ENCODE peak calls at places on chromosome 7, in eight cellular contexts. C is pancreas, O is AG09309, M is prostate gland, P is foreskin fibroblast, H is astrocyte, Y is heart left ventricle, D is breast epithelium. W is an unnamed sample.

GRCh38 chr7:40151504-40151903 is 16.7 kb downstream of the SUGCT start:
- DNase-seq in C (no peak), O (no peak), M (no peak), P (no peak), H (no peak), Y (no peak), D (no peak), W (no peak)

GRCh38 chr7:47413526-47414341 is 168.2 kb downstream of the TNS3 start:
- DNase-seq in C (no peak), O (no peak), M (no peak), P (no peak), H (no peak), Y (no peak), D (no peak), W (no peak)

GRCh38 chr7:7772385-7772784 is 54.0 kb upstream of the RPA3 start:
- DNase-seq in C (no peak), O (no peak), M (peak; percentile 26), P (peak; percentile 36), H (peak; percentile 46), Y (no peak), D (no peak), W (no peak)

GRCh38 chr7:34087892-34088891 is 182.9 kb downstream of the BMPER start:
- DNase-seq in C (no peak), O (no peak), M (no peak), P (peak; percentile 67), H (no peak), Y (no peak), D (no peak), W (peak; percentile 56)

GRCh38 chr7:69782917-69783684 is 184.8 kb downstream of the AUTS2 start:
- DNase-seq in C (no peak), O (no peak), M (peak; percentile 33), P (peak; percentile 3), H (peak; percentile 65), Y (peak; percentile 43), D (peak; percentile 27), W (peak; percentile 63)

GRCh38 chr7:45159296-45159695 is 1.7 kb downstream of the RAMP3 start:
- DNase-seq in C (no peak), O (no peak), M (no peak), P (no peak), H (no peak), Y (peak; percentile 11), D (no peak), W (no peak)

GRCh38 chr7:17371656-17372524 is 73.4 kb downstream of the AHR start:
- DNase-seq in C (no peak), O (peak; percentile 91), M (no peak), P (peak; percentile 94), H (peak; percentile 98), Y (no peak), D (no peak), W (peak; percentile 97)

GRCh38 chr7:20778063-20778721 is 8.5 kb downstream of the SP8 start:
- DNase-seq in C (peak; percentile 57), O (no peak), M (peak; percentile 63), P (peak; percentile 65), H (no peak), Y (no peak), D (no peak), W (peak; percentile 35)

GRCh38 chr7:77529279-77529678 is 7.8 kb upstream of the PTPN12 start:
- DNase-seq in C (no peak), O (no peak), M (no peak), P (no peak), H (no peak), Y (no peak), D (no peak), W (no peak)

GRCh38 chr7:55964802-55965470 is 551 bp downstream of the NIPSNAP2 start:
- DNase-seq in C (peak; percentile 90), O (no peak), M (peak; percentile 39), P (peak; percentile 84), H (no peak), Y (peak; percentile 91), D (peak; percentile 44), W (peak; percentile 55)

GRCh38 chr7:55964261-55964801 is at the start of gene NIPSNAP2:
- DNase-seq in C (no peak), O (no peak), M (peak; percentile 29), P (peak; percentile 77), H (no peak), Y (peak; percentile 64), D (no peak), W (peak; percentile 53)

GRCh38 chr7:55966851-55967250 is 2.5 kb downstream of the NIPSNAP2 start:
- DNase-seq in C (no peak), O (no peak), M (peak; percentile 35), P (no peak), H (no peak), Y (no peak), D (no peak), W (no peak)

GRCh38 chr7:55963584-55964168 is 709 bp upstream of the NIPSNAP2 start:
- DNase-seq in C (no peak), O (no peak), M (no peak), P (no peak), H (no peak), Y (no peak), D (no peak), W (no peak)

DNA sequence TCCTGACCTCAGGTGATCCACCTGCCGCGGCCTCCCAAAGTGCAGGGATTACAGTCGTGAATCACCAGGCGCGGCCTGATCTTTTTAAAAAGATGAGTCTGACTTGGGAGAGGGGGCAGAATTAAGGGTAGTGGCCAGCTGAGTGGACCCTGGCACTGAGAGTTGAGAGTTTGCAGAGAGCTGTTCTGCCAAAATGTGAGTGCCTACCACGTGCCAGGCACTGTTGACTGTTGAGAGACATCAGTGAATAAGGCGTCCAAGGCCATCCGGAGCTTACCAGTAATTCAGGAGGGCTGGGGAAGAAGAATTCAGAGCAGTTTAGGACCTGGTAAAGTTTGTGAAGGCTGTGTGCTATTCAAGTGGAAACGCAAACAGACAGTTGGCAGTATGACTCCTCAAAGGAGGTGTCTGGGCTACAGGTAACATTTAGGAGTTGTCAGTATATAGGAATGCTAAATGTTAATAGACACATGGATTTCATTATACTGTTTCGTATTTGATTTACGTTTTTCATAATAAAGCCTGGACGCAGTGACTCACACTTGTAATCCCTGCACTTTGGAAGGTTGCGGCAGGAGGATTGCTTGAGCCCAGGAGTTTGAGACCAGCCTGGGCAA is 1.5 kb downstream of the NIPSNAP2 start:
- DNase-seq in C (no peak), O (peak; percentile 46), M (peak; percentile 83), P (peak; percentile 85), H (no peak), Y (peak; percentile 63), D (no peak), W (no peak)
- H3K4me3 ChIP-seq in C (no peak overlapping the region), O (no peak overlapping the region), M (no peak overlapping the region), P (peak overlapping the region; percentile 61), H (peak overlapping the region; percentile 34), Y (peak overlapping the region; percentile 81), D (peak overlapping the region; percentile 95), W (no peak overlapping the region)

GRCh38 chr7:28536259-28536658 is 123.9 kb downstream of the CREB5 start:
- DNase-seq in C (no peak), O (no peak), M (no peak), P (peak; percentile 35), H (peak; percentile 26), Y (no peak), D (peak; percentile 61), W (peak; percentile 53)
- TF ChIP-seq CTCF in C (no peak), O (peak; percentile 41), M (no peak), P (peak; percentile 24), H (peak; percentile 41), Y (no peak), D (peak; percentile 51), W (peak; percentile 53)

DNA sequence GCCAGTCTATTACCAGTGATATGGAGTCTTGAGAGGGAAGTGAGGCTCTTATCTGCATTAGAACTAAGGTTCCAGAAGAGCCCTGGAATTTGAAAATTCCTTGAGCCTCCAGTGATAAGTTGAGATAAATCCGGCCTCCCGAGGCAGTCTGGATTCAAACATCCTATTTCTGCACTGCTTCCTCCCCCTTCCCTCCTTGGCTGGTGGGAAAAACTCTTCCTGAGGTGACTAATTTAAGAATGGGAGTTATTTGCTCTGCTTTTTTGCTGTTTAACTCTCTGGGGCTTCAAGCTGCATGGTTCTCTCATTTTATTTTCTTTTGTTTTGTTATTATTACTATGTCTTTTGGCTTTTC is 7.7 kb upstream of the SEPTIN7 start:
- DNase-seq in C (no peak), O (no peak), M (no peak), P (no peak), H (peak; percentile 4), Y (no peak), D (no peak), W (peak; percentile 66)
- H3K4me3 ChIP-seq in C (no peak overlapping the region), O (no peak overlapping the region), M (no peak overlapping the region), P (no peak overlapping the region), H (no peak overlapping the region), Y (no peak overlapping the region), D (no peak overlapping the region), W (peak overlapping the region; percentile 8)

GRCh38 chr7:71612011-71612410 is 480.1 kb downstream of the GALNT17 start:
- DNase-seq in C (no peak), O (no peak), M (no peak), P (no peak), H (no peak), Y (no peak), D (no peak), W (no peak)

GRCh38 chr7:71616217-71616616 is 484.3 kb downstream of the GALNT17 start:
- DNase-seq in C (no peak), O (no peak), M (no peak), P (no peak), H (no peak), Y (no peak), D (no peak), W (no peak)

GRCh38 chr7:71613316-71613715 is 481.4 kb downstream of the GALNT17 start:
- DNase-seq in C (no peak), O (no peak), M (no peak), P (no peak), H (peak; percentile 41), Y (no peak), D (no peak), W (no peak)

GRCh38 chr7:71612892-71613291 is 480.9 kb downstream of the GALNT17 start:
- DNase-seq in C (no peak), O (no peak), M (no peak), P (no peak), H (no peak), Y (no peak), D (no peak), W (no peak)

GRCh38 chr7:71615017-71615416 is 483.1 kb downstream of the GALNT17 start:
- DNase-seq in C (no peak), O (no peak), M (no peak), P (no peak), H (no peak), Y (peak; percentile 83), D (no peak), W (no peak)
- TF ChIP-seq CTCF in C (no peak), O (no peak), M (no peak), P (no peak), H (no peak), Y (no peak), D (no peak), W (no peak)

GRCh38 chr7:137835486-137836112 is 11.2 kb downstream of the DGKI start:
- DNase-seq in C (no peak), O (no peak), M (no peak), P (no peak), H (no peak), Y (no peak), D (no peak), W (no peak)
- H3K4me3 ChIP-seq in C (no peak overlapping the region), O (no peak overlapping the region), M (no peak overlapping the region), P (no peak overlapping the region), H (no peak overlapping the region), Y (no peak overlapping the region), D (no peak overlapping the region), W (no peak overlapping the region)

GRCh38 chr7:14521183-14521582 is 381.4 kb downstream of the DGKB start:
- DNase-seq in C (no peak), O (no peak), M (no peak), P (no peak), H (no peak), Y (no peak), D (no peak), W (no peak)
- TF ChIP-seq CTCF in C (no peak), O (no peak), M (no peak), P (no peak), H (no peak), Y (no peak), D (no peak), W (no peak)

W was measured in fibroblast of pulmonary artery.